ENCODE peak calls at places on chromosomes 5 and 9, in seven cellular contexts. L, U, F, R, D, I and K are unnamed samples.

GRCh38 chr9:79571309-79572031 is at the start of gene TLE4:
- DNase-seq in I (peak; percentile 100), U (peak; percentile 100), L (peak; percentile 100), D (peak; percentile 100), F (peak; percentile 100), R (peak; percentile 100), K (peak; percentile 100)

GRCh38 chr9:7325980-7326379 is 473.6 kb downstream of the DMAC1 start:
- DNase-seq in F (no peak), L (no peak), I (no peak), U (no peak), R (no peak), D (peak; percentile 9), K (no peak)

GRCh38 chr9:109771084-109771483 is 8.9 kb upstream of the PALM2AKAP2 start:
- DNase-seq in D (peak; percentile 98), L (peak; percentile 67), I (no peak), U (no peak), R (peak; percentile 97), F (no peak), K (no peak)

GRCh38 chr9:132142883-132143282 is 19.0 kb upstream of the NTNG2 start:
- DNase-seq in I (no peak), L (no peak), F (no peak), U (no peak), D (no peak), R (no peak), K (no peak)

GRCh38 chr5:159415301-159415937 is 85.1 kb upstream of the IL12B start:
- DNase-seq in L (no peak), U (no peak), I (no peak), R (no peak), F (no peak), D (no peak), K (no peak)

GRCh38 chr5:33588654-33589372 is 148.0 kb downstream of the TARS1 start:
- DNase-seq in L (no peak), D (no peak), U (no peak), F (peak; percentile 0), I (peak; percentile 49), R (no peak), K (no peak)

GRCh38 chr9:14271078-14271673 is 42.8 kb downstream of the NFIB start:
- DNase-seq in R (peak; percentile 87), D (peak; percentile 90), U (no peak), I (peak; percentile 77), L (peak; percentile 59), F (no peak), K (peak; percentile 87)

GRCh38 chr9:20476912-20477311 is 145.4 kb downstream of the MLLT3 start:
- DNase-seq in D (peak; percentile 51), F (no peak), L (no peak), I (no peak), R (peak; percentile 41), U (no peak), K (peak; percentile 47)

DNA sequence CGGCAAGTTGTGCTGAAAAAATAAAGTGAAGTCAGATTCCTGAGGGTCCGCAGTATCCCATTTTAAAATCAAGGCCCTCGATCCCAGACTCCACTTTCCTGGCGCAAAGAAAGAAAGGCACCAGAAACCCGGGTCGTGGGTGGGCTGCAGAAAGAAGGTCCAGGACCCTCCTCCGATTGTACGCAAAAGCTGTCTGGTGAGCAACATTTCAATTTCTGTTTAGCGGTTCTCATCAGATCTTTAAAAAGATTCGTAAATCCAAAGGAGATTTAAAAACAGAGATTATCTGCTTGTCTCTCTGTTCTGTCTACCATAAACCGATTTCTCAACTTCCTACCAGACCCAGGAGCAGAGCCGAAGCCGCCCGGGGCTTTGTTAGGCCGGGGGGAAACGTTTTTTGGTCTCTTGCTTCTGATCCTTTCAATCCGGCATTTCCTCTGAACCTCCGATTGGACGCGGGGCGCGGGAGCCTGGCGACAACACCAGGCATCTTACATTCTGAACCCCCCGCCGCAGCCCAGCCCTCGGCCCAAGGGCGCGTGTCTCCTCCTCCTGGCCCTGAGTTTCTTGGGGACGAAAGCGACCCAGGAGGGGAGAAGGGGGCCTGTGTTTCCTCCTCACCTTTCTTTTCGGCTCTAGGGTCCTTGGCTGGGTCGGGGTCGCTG is 745 bp downstream of the NKX2-5 start:
- DNase-seq in D (no peak), L (no peak), F (no peak), U (no peak), R (no peak), I (no peak), K (no peak)
- H3K27me3 ChIP-seq in D (peaks cover 91% of the 10 kb centered on the region), L (peaks cover 99% of the 10 kb centered on the region), F (no peaks in the 10 kb centered on the region), U (peaks cover 46% of the 10 kb centered on the region), R (peaks cover 98% of the 10 kb centered on the region), I (peaks cover 44% of the 10 kb centered on the region), K (peaks cover 96% of the 10 kb centered on the region)

GRCh38 chr5:138107213-138107612 is 23.4 kb downstream of the WNT8A start:
- DNase-seq in I (no peak), R (no peak), L (no peak), F (no peak), D (no peak), U (no peak), K (no peak)

GRCh38 chr5:138096997-138097828 is 13.4 kb downstream of the WNT8A start:
- DNase-seq in R (no peak), L (no peak), D (no peak), I (no peak), U (no peak), F (no peak), K (no peak)

GRCh38 chr5:138105709-138106108 is 21.9 kb downstream of the WNT8A start:
- DNase-seq in I (no peak), F (no peak), R (no peak), D (no peak), U (no peak), L (no peak), K (no peak)

GRCh38 chr5:138103321-138103637 is 19.4 kb downstream of the WNT8A start:
- DNase-seq in L (no peak), U (no peak), R (no peak), D (no peak), I (no peak), F (no peak), K (no peak)

GRCh38 chr5:138102454-138103320 is 18.9 kb downstream of the WNT8A start:
- DNase-seq in U (no peak), L (no peak), F (no peak), R (no peak), I (no peak), D (no peak), K (no peak)
- H3K4me3 ChIP-seq in U (no peak overlapping the region), L (no peak overlapping the region), F (no peak overlapping the region), R (no peak overlapping the region), I (no peak overlapping the region), D (no peak overlapping the region), K (no peak overlapping the region)

DNA sequence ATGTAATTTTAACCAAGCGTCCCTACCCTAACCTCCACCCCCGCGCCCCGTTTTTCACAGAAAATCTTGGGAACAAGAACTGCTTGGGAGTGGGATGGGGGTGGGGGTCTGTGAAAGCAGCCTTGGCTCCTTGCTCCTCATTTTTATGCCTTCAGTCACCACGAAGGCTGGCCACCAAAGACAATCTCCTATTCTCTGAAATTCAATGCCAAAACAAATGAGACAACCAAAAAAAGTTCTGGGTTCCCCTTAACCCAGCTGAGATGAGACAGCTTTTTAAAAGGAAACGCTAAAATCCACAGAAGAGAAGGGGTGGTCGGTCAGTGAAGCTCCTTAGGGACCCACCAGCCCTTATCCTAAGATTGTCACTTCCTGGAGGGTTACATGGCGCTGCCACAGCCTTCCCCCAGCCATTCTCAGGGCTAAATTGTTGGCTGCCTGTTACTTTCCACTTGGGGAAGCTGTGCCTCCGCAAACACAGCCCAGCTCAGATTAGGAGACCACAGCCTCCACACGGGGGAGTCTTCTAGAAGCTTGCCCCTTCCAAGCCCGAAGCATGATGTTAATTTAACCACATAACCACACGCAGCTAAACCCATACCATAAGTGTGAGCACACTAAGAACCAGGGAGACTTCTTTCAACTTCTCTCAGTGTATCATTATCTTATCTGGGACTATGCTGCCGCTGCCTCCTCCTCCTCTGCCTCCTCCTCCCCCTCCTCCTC is 136.3 kb downstream of the FOXD1 start:
- DNase-seq in U (no peak), D (peak; percentile 100), R (peak; percentile 100), L (peak; percentile 89), F (no peak), I (no peak), K (peak; percentile 98)
- H3K27me3 ChIP-seq in U (no peaks in the 10 kb centered on the region), D (no peaks in the 10 kb centered on the region), R (no peaks in the 10 kb centered on the region), L (no peaks in the 10 kb centered on the region), F (peaks cover 8% of the 10 kb centered on the region), I (peaks cover 27% of the 10 kb centered on the region), K (no peaks in the 10 kb centered on the region)

GRCh38 chr5:131571669-131572168 is 63.3 kb downstream of the RAPGEF6 start:
- DNase-seq in I (no peak), D (no peak), R (no peak), F (no peak), L (no peak), U (no peak), K (no peak)

GRCh38 chr5:131579917-131580671 is 54.9 kb downstream of the RAPGEF6 start:
- DNase-seq in I (no peak), L (no peak), D (no peak), F (no peak), U (no peak), R (no peak), K (no peak)

GRCh38 chr5:131570757-131571156 is 64.3 kb downstream of the RAPGEF6 start:
- DNase-seq in F (no peak), U (no peak), L (no peak), I (no peak), D (no peak), R (no peak), K (no peak)

GRCh38 chr5:131581710-131582109 is 53.3 kb downstream of the RAPGEF6 start:
- DNase-seq in R (no peak), D (no peak), L (no peak), U (no peak), F (no peak), I (no peak), K (no peak)

DNA sequence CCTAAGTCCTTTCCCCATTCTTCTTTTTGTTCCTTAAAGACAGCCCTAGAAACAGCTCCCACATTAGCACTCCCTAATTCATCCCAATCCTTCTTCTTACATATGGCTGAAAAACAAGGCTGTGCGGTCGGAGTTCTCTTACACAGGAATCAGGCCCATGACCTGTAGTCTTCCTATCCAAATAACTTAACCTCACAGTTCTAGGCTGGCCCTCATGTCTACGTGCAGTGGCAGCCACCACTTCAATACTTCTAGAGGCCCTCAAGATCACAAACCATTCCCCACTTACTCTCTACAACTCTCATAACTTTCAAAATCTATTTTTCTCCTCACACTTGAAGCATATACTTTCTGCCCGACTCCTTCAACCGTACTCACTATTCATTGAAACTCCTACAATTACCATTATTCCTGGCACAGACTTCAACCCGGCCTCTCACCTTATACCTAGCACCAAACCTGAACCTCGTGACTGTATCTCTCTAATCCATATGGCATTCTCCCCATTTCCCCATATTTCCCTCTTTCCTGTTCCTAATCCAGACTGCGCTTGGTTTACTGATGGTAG is 59.3 kb downstream of the RAPGEF6 start:
- DNase-seq in I (no peak), R (no peak), U (no peak), L (no peak), D (no peak), F (no peak), K (no peak)
- H3K4me3 ChIP-seq in I (no peak overlapping the region), R (no peak overlapping the region), U (no peak overlapping the region), L (no peak overlapping the region), D (no peak overlapping the region), F (no peak overlapping the region), K (no peak overlapping the region)

GRCh38 chr9:85417674-85418073 is 324.1 kb downstream of the AGTPBP1 start:
- DNase-seq in L (no peak), R (no peak), U (no peak), D (no peak), I (no peak), F (no peak), K (no peak)
- H3K27me3 ChIP-seq in L (no peaks in the 10 kb centered on the region), R (peaks cover 8% of the 10 kb centered on the region), U (no peaks in the 10 kb centered on the region), D (no peaks in the 10 kb centered on the region), I (no peaks in the 10 kb centered on the region), F (no peaks in the 10 kb centered on the region), K (no peaks in the 10 kb centered on the region)